ENCODE peak calls at places on chromosomes 4 and X, in four cellular contexts. One of them, this sample, is unnamed.

GRCh38 chr4:102247041-102247440 is 98.2 kb downstream of the SLC39A8 start:
- DNase-seq in heart left ventricle: no peak
- DNase-seq in fibroblast of mammary gland: peak
- DNase-seq in neural crest cell: no peak
- DNase-seq in this sample: peak

GRCh38 chr4:125489952-125490690 is 175.4 kb downstream of the FAT4 start:
- DNase-seq in heart left ventricle: no peak
- DNase-seq in fibroblast of mammary gland: no peak
- DNase-seq in neural crest cell: no peak
- DNase-seq in this sample: no peak

GRCh38 chr4:175413561-175413960 is 398.5 kb downstream of the GPM6A start:
- DNase-seq in heart left ventricle: no peak
- DNase-seq in fibroblast of mammary gland: no peak
- DNase-seq in neural crest cell: no peak
- DNase-seq in this sample: no peak

GRCh38 chrX:2325076-2325784 is 175.5 kb downstream of the DHRSX start:
- DNase-seq in heart left ventricle: peak
- DNase-seq in fibroblast of mammary gland: peak
- DNase-seq in neural crest cell: no peak
- DNase-seq in this sample: no peak

GRCh38 chrX:7090506-7091095 is 56.9 kb upstream of the STS start:
- DNase-seq in heart left ventricle: no peak
- DNase-seq in fibroblast of mammary gland: no peak
- DNase-seq in neural crest cell: no peak
- DNase-seq in this sample: no peak

GRCh38 chr4:184747034-184747830 is 13.3 kb upstream of the CENPU start:
- DNase-seq in heart left ventricle: no peak
- DNase-seq in fibroblast of mammary gland: no peak
- DNase-seq in neural crest cell: no peak
- DNase-seq in this sample: no peak

GRCh38 chr4:48127882-48128394 is 6.1 kb downstream of the TXK start:
- DNase-seq in heart left ventricle: peak
- DNase-seq in fibroblast of mammary gland: peak
- DNase-seq in neural crest cell: peak
- DNase-seq in this sample: peak

GRCh38 chrX:140762061-140762460 is 52.5 kb downstream of the LINC00632 start:
- DNase-seq in heart left ventricle: peak
- DNase-seq in fibroblast of mammary gland: peak
- DNase-seq in neural crest cell: peak
- DNase-seq in this sample: peak

GRCh38 chr4:109462297-109462696 is 28.7 kb downstream of the SEC24B start:
- DNase-seq in heart left ventricle: no peak
- DNase-seq in fibroblast of mammary gland: peak
- DNase-seq in neural crest cell: no peak
- DNase-seq in this sample: no peak

GRCh38 chr4:34964613-34965012 is 1279.7 kb downstream of the ARAP2 start:
- DNase-seq in heart left ventricle: no peak
- DNase-seq in fibroblast of mammary gland: no peak
- DNase-seq in neural crest cell: no peak
- DNase-seq in this sample: no peak

GRCh38 chrX:124332481-124333424 is at the start of gene TEX13D:
- DNase-seq in heart left ventricle: no peak
- DNase-seq in fibroblast of mammary gland: no peak
- DNase-seq in neural crest cell: no peak
- DNase-seq in this sample: no peak

GRCh38 chrX:9336501-9336900 is 128.4 kb upstream of the TBL1X start:
- DNase-seq in heart left ventricle: no peak
- DNase-seq in fibroblast of mammary gland: no peak
- DNase-seq in neural crest cell: no peak
- DNase-seq in this sample: no peak

GRCh38 chrX:153953342-153953830 is 8.9 kb upstream of the RENBP start:
- DNase-seq in heart left ventricle: peak
- DNase-seq in fibroblast of mammary gland: peak
- DNase-seq in neural crest cell: peak
- DNase-seq in this sample: peak

GRCh38 chrX:55451990-55452824 is at the start of gene MAGEH1:
- DNase-seq in heart left ventricle: peak
- DNase-seq in fibroblast of mammary gland: peak
- DNase-seq in neural crest cell: peak
- DNase-seq in this sample: peak

This sample was measured in HCEC 1CT.